ENCODE peak calls at places on chromosomes 6 and 20, in six cellular contexts. I, B, X, R, H and Q are unnamed samples.

GRCh38 chr6:111294374-111294967 is 188.5 kb downstream of the REV3L start:
- ATAC-seq in X (no peak), H (no peak), B (peak), I (no peak), R (no peak), Q (no peak)

GRCh38 chr6:22448311-22448711 is 121.1 kb upstream of the HDGFL1 start:
- ATAC-seq in R (no peak), B (no peak), I (no peak), H (no peak), X (no peak), Q (no peak)

GRCh38 chr6:158867381-158868121 is 48.4 kb upstream of the EZR start:
- ATAC-seq in X (peak), H (no peak), I (no peak), R (no peak), B (no peak), Q (no peak)

GRCh38 chr6:170290306-170291128 is at the start of gene DLL1:
- ATAC-seq in B (peak), H (peak), R (no peak), I (no peak), X (peak), Q (peak)

GRCh38 chr6:139925894-139926641 is 551.6 kb upstream of the CITED2 start:
- ATAC-seq in I (no peak), R (no peak), X (no peak), H (no peak), B (peak), Q (peak)

GRCh38 chr6:158071121-158072082 is 89.7 kb downstream of the SYNJ2 start:
- ATAC-seq in R (peak), X (no peak), B (peak), H (peak), I (no peak), Q (no peak)

GRCh38 chr20:12383770-12384304 is 466.1 kb downstream of the BTBD3 start:
- ATAC-seq in I (no peak), R (no peak), B (no peak), H (no peak), X (no peak), Q (no peak)

GRCh38 chr6:109891924-109892323 is 86.2 kb upstream of the GPR6 start:
- ATAC-seq in B (no peak), R (no peak), I (peak), X (no peak), H (no peak), Q (peak)

GRCh38 chr20:38685853-38686473 is 38.3 kb upstream of the SLC32A1 start:
- ATAC-seq in R (peak), H (peak), I (no peak), B (peak), X (no peak), Q (no peak)

GRCh38 chr20:7959484-7959883 is 19.2 kb upstream of the HAO1 start:
- ATAC-seq in R (no peak), B (no peak), H (no peak), I (peak), X (no peak), Q (no peak)

GRCh38 chr20:23050847-23051627 is 1.6 kb upstream of the THBD start:
- ATAC-seq in H (peak), R (peak), I (peak), X (peak), B (peak), Q (peak)

GRCh38 chr6:44735631-44735963 is 348.1 kb downstream of the CDC5L start:
- ATAC-seq in I (no peak), R (no peak), B (no peak), H (peak), X (no peak), Q (no peak)

GRCh38 chr6:109531446-109531845 is 48.4 kb upstream of the ZBTB24 start:
- ATAC-seq in X (no peak), H (no peak), I (peak), B (no peak), R (no peak), Q (peak)

GRCh38 chr6:53924277-53924676 is 129.5 kb downstream of the LRRC1 start:
- ATAC-seq in R (no peak), I (no peak), B (no peak), X (no peak), H (peak), Q (no peak)

GRCh38 chr20:48186915-48187314 is 401.6 kb upstream of the SULF2 start:
- ATAC-seq in B (no peak), H (no peak), R (no peak), X (no peak), I (no peak), Q (peak)

GRCh38 chr6:169215201-169215661 is 38.4 kb downstream of the THBS2 start:
- ATAC-seq in H (no peak), R (no peak), I (no peak), B (no peak), X (no peak), Q (peak)

GRCh38 chr6:17281100-17281496 is at the start of gene RBM24:
- ATAC-seq in H (no peak), B (peak), X (peak), I (no peak), R (no peak), Q (peak)

DNA sequence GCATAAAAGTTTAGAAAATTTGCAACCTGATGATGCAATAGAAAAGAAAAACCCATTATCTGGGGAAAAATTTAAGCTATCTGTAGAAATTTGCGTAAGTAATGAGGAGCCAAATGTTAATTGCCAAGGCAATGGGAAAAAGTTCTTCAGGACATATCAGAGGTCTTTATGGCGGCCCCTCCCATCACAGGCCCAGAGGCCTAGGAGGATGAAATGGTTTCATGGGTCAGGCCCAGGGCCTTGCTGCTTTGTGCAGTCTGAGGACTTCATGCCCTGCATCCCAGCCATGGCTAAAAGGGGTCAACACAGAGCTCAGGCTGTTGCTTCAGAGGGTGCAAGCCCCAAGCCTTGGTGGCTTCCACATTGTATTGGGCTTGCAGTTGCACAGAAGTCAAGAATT is 582.8 kb downstream of the COL12A1 start:
- ATAC-seq in R (no peak), X (no peak), I (no peak), B (no peak), H (no peak), Q (no peak)
- TF ChIP-seq CTCF in R (no peak), X (no peak), I (no peak), B (no peak), H (no peak), Q (no peak)

GRCh38 chr6:133298801-133299200 is 57.6 kb downstream of the EYA4 start:
- ATAC-seq in R (no peak), B (no peak), X (no peak), H (no peak), I (no peak), Q (no peak)
- TF ChIP-seq POLR2A in R (no peak), B (no peak), X (no peak), H (no peak), I (no peak), Q (no peak)

GRCh38 chr6:31838968-31839367 is 11.4 kb downstream of the HSPA1B start:
- ATAC-seq in X (no peak), B (no peak), R (no peak), I (no peak), H (no peak), Q (no peak)

GRCh38 chr6:31836036-31836675 is 8.6 kb downstream of the HSPA1B start:
- ATAC-seq in H (no peak), R (no peak), X (no peak), B (no peak), I (no peak), Q (no peak)

GRCh38 chr6:31834704-31835375 is 7.3 kb downstream of the HSPA1B start:
- ATAC-seq in I (peak), R (peak), H (peak), X (peak), B (peak), Q (peak)

GRCh38 chr6:31836676-31837611 is 9.4 kb downstream of the HSPA1B start:
- ATAC-seq in X (no peak), I (no peak), R (no peak), B (no peak), H (peak), Q (no peak)

GRCh38 chr6:31837612-31838553 is 10.3 kb downstream of the HSPA1B start:
- ATAC-seq in H (no peak), I (no peak), B (no peak), X (no peak), R (no peak), Q (no peak)
- TF ChIP-seq POLR2AphosphoS5 in H (no peak), I (no peak), B (no peak), X (no peak), R (peak), Q (no peak)

DNA sequence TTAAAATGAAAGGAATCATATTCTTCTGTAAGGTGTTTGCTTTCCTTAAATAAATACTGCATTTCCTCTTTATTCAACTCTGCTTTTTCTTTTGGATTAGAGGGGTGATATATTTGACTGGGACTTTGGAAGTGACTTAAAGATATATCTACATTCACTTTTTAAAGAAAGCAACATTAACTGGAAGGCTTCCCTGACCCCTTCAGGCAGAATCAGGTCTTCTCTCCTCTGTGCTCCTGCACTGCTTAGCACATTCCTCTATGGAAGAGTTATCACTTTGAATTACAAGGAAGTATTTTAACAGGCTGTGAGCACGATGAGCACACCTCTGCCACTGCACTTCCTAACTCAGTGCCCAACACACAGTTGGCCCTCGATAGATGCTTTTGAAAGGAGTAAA is 59.2 kb upstream of the POU3F2 start:
- ATAC-seq in X (no peak), B (no peak), I (no peak), R (no peak), H (no peak), Q (no peak)
- TF ChIP-seq CTCF in X (no peak), B (no peak), I (no peak), R (no peak), H (no peak), Q (no peak)

GRCh38 chr6:33633084-33633461 is 12.0 kb downstream of the ITPR3 start:
- ATAC-seq in H (peak), I (no peak), X (peak), B (peak), R (peak), Q (no peak)

GRCh38 chr6:33632603-33633039 is 11.5 kb downstream of the ITPR3 start:
- ATAC-seq in H (peak), I (peak), R (peak), X (peak), B (peak), Q (no peak)

GRCh38 chr6:33634203-33634727 is 13.1 kb downstream of the ITPR3 start:
- ATAC-seq in H (no peak), B (peak), X (no peak), R (no peak), I (peak), Q (no peak)

GRCh38 chr6:33634986-33635385 is 13.9 kb downstream of the ITPR3 start:
- ATAC-seq in B (no peak), R (no peak), I (no peak), X (no peak), H (no peak), Q (no peak)

GRCh38 chr6:33633462-33634158 is 12.5 kb downstream of the ITPR3 start:
- ATAC-seq in H (peak), B (peak), X (peak), I (peak), R (peak), Q (peak)
- TF ChIP-seq POLR2A in H (peak), B (peak), X (no peak), I (no peak), R (no peak), Q (no peak)

GRCh38 chr20:35206802-35207201 is 19.7 kb upstream of the MMP24 start:
- ATAC-seq in R (no peak), H (no peak), B (no peak), X (no peak), I (no peak), Q (no peak)
- TF ChIP-seq POLR2AphosphoS5 in R (no peak), H (no peak), B (no peak), X (no peak), I (no peak), Q (no peak)

DNA sequence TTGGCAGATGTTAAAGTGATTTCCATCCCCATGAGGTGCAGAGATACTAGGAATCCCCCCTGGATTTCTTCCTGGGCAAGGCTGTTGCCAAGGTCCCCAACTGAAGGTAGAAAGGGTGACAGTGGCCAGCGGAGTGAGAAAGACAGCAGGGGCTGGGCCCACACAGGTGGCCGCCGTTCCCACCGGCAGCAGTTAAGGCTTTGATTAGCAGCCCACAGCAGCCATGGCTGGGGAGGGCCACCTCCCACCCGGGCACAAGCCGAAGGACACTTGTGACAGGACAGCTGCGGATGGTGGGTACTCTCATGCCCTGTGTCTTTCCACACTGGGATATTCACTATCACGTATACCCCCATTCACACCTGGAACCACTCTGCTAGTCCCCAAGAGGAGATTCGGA is 63.9 kb upstream of the CDYL start:
- ATAC-seq in B (no peak), H (no peak), R (no peak), X (no peak), I (no peak), Q (no peak)
- TF ChIP-seq CTCF in B (no peak), H (no peak), R (no peak), X (no peak), I (no peak), Q (no peak)